ENCODE peak calls at places on chromosomes 6 and 20, in four cellular contexts. D, E, B and C are unnamed samples. For H3K27me3 and H3K4me1, the result is how much of the 10 kb centered on the place peaks cover.

GRCh38 chr6:40755749-40756452 is 168.7 kb upstream of the LRFN2 start:
- DNase-seq in D (peak), E (no peak), B (peak), C (no peak)

GRCh38 chr6:20652276-20652675 is 118.0 kb downstream of the CDKAL1 start:
- DNase-seq in D (no peak), E (no peak), B (no peak), C (no peak)

GRCh38 chr20:24694727-24695528 is 225.5 kb downstream of the SYNDIG1 start:
- DNase-seq in D (no peak), E (peak), B (no peak), C (no peak)

GRCh38 chr6:132153221-132153896 is 202.2 kb upstream of the CCN2 start:
- DNase-seq in D (peak), E (no peak), B (peak), C (no peak)

GRCh38 chr6:136774228-136775041 is 17.8 kb downstream of the MAP3K5 start:
- DNase-seq in D (peak), E (no peak), B (peak), C (no peak)

GRCh38 chr6:168097221-168097620 is 18.2 kb upstream of the FRMD1 start:
- DNase-seq in D (no peak), E (no peak), B (no peak), C (no peak)

GRCh38 chr6:4281341-4282293 is 146.2 kb upstream of the ECI2 start:
- DNase-seq in D (peak), E (peak), B (peak), C (peak)

GRCh38 chr6:131678401-131678800 is 22.8 kb downstream of the OR2A4 start:
- DNase-seq in D (no peak), E (no peak), B (no peak), C (no peak)

GRCh38 chr6:11586574-11586973 is 49.0 kb downstream of the TMEM170B start:
- DNase-seq in D (peak), E (no peak), B (peak), C (peak)

GRCh38 chr20:5996765-5997164 is 46.3 kb downstream of the MCM8 start:
- DNase-seq in D (no peak), E (no peak), B (no peak), C (no peak)

GRCh38 chr6:106773956-106774629 is 144.7 kb downstream of the QRSL1 start:
- DNase-seq in D (no peak), E (no peak), B (no peak), C (no peak)

GRCh38 chr20:25196701-25197120 is 1.2 kb downstream of the ENTPD6 start:
- DNase-seq in D (no peak), E (no peak), B (no peak), C (no peak)

GRCh38 chr20:49811825-49812462 is 684 bp upstream of the SLC9A8 start:
- DNase-seq in D (peak), E (no peak), B (peak), C (peak)

GRCh38 chr6:41429506-41430504 is 94.4 kb downstream of the NCR2 start:
- DNase-seq in D (no peak), E (no peak), B (no peak), C (no peak)

GRCh38 chr6:35686441-35686840 is 2.3 kb downstream of the FKBP5 start:
- DNase-seq in D (no peak), E (no peak), B (no peak), C (no peak)

GRCh38 chr6:21666200-21666671 is 72.7 kb downstream of the SOX4 start:
- DNase-seq in D (no peak), E (peak), B (no peak), C (peak)

GRCh38 chr6:21666788-21667681 is 73.5 kb downstream of the SOX4 start:
- DNase-seq in D (no peak), E (peak), B (no peak), C (peak)

GRCh38 chr6:21665101-21665435 is 71.5 kb downstream of the SOX4 start:
- DNase-seq in D (peak), E (no peak), B (no peak), C (peak)

GRCh38 chr6:21665436-21666199 is 72.1 kb downstream of the SOX4 start:
- DNase-seq in D (no peak), E (peak), B (no peak), C (peak)

GRCh38 chr6:21664263-21665081 is 70.9 kb downstream of the SOX4 start:
- DNase-seq in D (peak), E (peak), B (no peak), C (peak)
- H3K27me3 ChIP-seq in D (under half), E (under half), B (under half), C (under half)

DNA sequence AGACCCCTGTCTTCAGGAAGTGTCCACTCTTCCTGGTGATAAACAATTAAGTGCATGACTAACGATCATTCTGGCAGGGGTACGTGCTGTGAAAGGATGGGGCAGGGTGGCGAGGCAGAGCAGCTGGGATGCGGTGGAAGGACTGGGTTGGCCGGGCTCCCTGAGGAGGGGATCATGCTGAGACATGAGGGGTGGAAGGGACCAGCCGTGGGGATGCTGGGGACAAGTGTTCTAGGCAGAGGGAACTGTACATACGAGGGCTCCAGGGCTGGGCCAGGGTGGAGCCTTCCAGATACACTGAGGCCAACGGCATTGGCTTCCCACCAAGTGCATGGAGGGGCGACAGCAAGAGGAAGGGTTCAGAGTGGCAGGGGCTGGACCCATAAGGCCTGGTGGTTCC is 65.7 kb upstream of the SIRPA start:
- DNase-seq in D (no peak), E (no peak), B (no peak), C (no peak)
- H3K4me1 ChIP-seq in D (under half), E (under half), B (under half), C (under half)

DNA sequence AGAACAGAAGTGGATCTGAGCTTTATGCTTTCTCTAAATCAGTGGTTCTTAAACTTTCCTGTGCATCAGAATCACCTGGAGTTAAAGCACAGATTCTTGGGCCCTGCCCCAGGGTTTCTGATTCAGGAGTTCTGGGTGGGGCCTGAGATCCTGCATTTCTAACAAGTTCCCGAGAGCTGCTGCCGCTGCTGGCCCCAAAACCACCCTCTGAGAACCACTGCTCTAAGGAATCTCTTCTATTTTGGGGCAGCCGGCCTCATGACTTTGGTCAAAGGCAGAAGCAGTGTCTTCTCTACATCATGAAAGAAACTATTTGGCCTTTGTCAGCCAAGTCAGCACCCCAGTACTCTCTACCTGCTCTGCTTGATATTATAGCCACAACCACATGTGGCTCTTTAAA is 42.1 kb upstream of the RIN2 start:
- DNase-seq in D (no peak), E (no peak), B (no peak), C (no peak)
- H3K14ac ChIP-seq in D (no peak), E (no peak), B (no peak), C (no peak)

GRCh38 chr6:25852756-25853155 is 20.9 kb upstream of the SLC17A1 start:
- DNase-seq in D (no peak), E (no peak), B (no peak), C (no peak)

DNA sequence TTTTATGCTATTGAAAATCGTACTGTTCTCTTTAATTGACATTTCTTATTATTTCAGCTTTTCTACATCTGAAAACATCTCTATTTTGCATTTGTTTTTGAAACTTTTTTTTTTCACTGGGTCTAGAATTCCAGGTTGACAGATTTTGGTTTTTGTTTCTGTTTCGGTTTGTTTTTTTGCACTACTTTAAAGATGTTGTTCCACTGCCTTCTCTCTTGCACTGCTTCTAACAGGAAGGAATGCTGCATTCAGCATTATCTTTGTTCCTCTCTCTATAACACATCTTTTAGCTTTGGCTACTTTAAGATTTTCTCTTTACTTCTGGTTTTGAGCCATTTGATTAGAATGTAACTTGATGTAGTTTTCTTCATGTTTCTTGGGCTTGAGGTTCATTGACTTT is 20.1 kb upstream of the SLC17A1 start:
- DNase-seq in D (no peak), E (no peak), B (no peak), C (no peak)
- H3K27me3 ChIP-seq in D (under half), E (under half), B (under half), C (under half)

GRCh38 chr6:15252205-15252604 is 6.3 kb downstream of the JARID2 start:
- DNase-seq in D (no peak), E (no peak), B (no peak), C (no peak)
- H3K4me1 ChIP-seq in D (under half), E (under half), B (under half), C (under half)

DNA sequence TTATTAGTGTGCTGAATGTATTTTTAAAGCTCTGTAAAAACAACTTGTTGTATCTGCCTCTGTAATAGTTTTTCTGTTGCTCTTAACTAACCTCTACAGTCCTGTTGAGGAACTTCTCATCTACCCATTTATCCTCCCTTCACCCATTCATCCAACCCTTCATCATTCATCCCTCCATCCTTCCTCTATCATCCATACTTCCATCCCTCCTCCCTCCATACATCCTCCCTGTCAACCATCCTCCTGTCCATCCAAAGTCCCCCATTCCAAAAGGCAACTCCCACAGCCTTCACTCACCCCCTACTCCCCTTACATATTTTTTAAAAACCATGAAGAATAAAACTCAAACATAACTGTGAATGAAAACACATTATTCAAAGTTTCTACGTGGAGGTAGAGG is 40.7 kb upstream of the SPDEF start:
- DNase-seq in D (no peak), E (no peak), B (no peak), C (no peak)
- H3K14ac ChIP-seq in D (no peak), E (no peak), B (no peak), C (no peak)

GRCh38 chr6:159654483-159655098 is 38.5 kb downstream of the SOD2 start:
- DNase-seq in D (peak), E (no peak), B (peak), C (peak)

GRCh38 chr6:159655409-159655988 is 37.5 kb downstream of the SOD2 start:
- DNase-seq in D (no peak), E (peak), B (no peak), C (no peak)
- H3K27me3 ChIP-seq in D (under half), E (under half), B (under half), C (under half)

DNA sequence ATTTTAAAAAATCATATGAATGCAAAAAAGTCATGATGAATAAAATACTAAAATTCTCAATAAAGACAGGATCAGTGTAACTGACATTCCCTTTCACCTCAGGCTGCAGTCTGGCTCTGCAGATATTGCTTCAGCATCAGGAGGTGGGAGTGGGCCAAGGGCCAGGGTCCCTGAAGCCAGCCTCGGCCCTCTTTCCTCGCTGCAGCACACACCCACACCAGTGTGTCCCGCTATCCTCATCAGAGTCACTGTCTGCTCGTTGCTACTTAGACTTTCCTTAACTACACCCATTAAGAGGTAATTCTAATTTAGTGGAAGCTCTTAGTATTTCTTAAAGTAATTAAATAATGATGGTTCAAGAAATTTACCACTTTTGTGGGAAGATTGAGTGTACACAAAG is 298.2 kb downstream of the UBE3D start:
- DNase-seq in D (no peak), E (no peak), B (no peak), C (no peak)
- H3K4me1 ChIP-seq in D (under half), E (under half), B (under half), C (under half)

GRCh38 chr20:36491901-36492617 is 49.3 kb upstream of the MYL9 start:
- DNase-seq in D (no peak), E (no peak), B (no peak), C (no peak)
- H3K14ac ChIP-seq in D (peak), E (no peak), B (peak), C (no peak)

GRCh38 chr6:150016324-150017185 is 8.8 kb downstream of the RAET1L start:
- DNase-seq in D (peak), E (no peak), B (peak), C (peak)
- H3K27me3 ChIP-seq in D (half or more), E (under half), B (half or more), C (under half)